ENCODE peak calls at places on chromosomes 11 and 22, in nine cellular contexts. One of them, this sample, is unnamed.

GRCh38 chr11:59857444-59858434 is 8.5 kb downstream of the TCN1 start:
- DNase-seq in activated T-cell treated with anti-CD3 and anti-CD28 coated beads, Interleukin-2, amount 50 U/mL, for 72 hours: peak; percentile 10
- DNase-seq in activated CD8-positive, alpha-beta memory T cell treated with anti-CD3 and anti-CD28 coated beads for 1 hour: no peak
- DNase-seq in brain microvascular endothelial cell: peak; percentile 9
- DNase-seq in stimulated activated CD4-positive, alpha-beta T cell treated with anti-CD3 and anti-CD28 coated beads, Interleukin-15, amount 100 ng/mL, for 24 hours: peak; percentile 9
- DNase-seq in WERI-Rb-1: no peak
- DNase-seq in stromal cell of bone marrow: no peak
- DNase-seq in lower leg skin: no peak
- DNase-seq in HT1080: peak; percentile 57
- DNase-seq in this sample: peak; percentile 62

GRCh38 chr11:65915821-65916251 is 3.0 kb downstream of the C11orf68 start:
- DNase-seq in activated T-cell treated with anti-CD3 and anti-CD28 coated beads, Interleukin-2, amount 50 U/mL, for 72 hours: no peak
- DNase-seq in activated CD8-positive, alpha-beta memory T cell treated with anti-CD3 and anti-CD28 coated beads for 1 hour: no peak
- DNase-seq in brain microvascular endothelial cell: peak; percentile 96
- DNase-seq in stimulated activated CD4-positive, alpha-beta T cell treated with anti-CD3 and anti-CD28 coated beads, Interleukin-15, amount 100 ng/mL, for 24 hours: peak; percentile 37
- DNase-seq in WERI-Rb-1: no peak
- DNase-seq in stromal cell of bone marrow: peak; percentile 96
- DNase-seq in lower leg skin: peak; percentile 86
- DNase-seq in HT1080: peak; percentile 99
- DNase-seq in this sample: peak; percentile 98

GRCh38 chr22:21055880-21056319 is 10.2 kb downstream of the LRRC74B start:
- DNase-seq in activated T-cell treated with anti-CD3 and anti-CD28 coated beads, Interleukin-2, amount 50 U/mL, for 72 hours: no peak
- DNase-seq in activated CD8-positive, alpha-beta memory T cell treated with anti-CD3 and anti-CD28 coated beads for 1 hour: no peak
- DNase-seq in brain microvascular endothelial cell: no peak
- DNase-seq in stimulated activated CD4-positive, alpha-beta T cell treated with anti-CD3 and anti-CD28 coated beads, Interleukin-15, amount 100 ng/mL, for 24 hours: peak; percentile 16
- DNase-seq in WERI-Rb-1: peak; percentile 29
- DNase-seq in stromal cell of bone marrow: no peak
- DNase-seq in lower leg skin: no peak
- DNase-seq in HT1080: no peak
- DNase-seq in this sample: no peak

GRCh38 chr11:61290905-61291690 is 4.0 kb downstream of the VWCE start:
- DNase-seq in activated T-cell treated with anti-CD3 and anti-CD28 coated beads, Interleukin-2, amount 50 U/mL, for 72 hours: no peak
- DNase-seq in activated CD8-positive, alpha-beta memory T cell treated with anti-CD3 and anti-CD28 coated beads for 1 hour: no peak
- DNase-seq in brain microvascular endothelial cell: no peak
- DNase-seq in stimulated activated CD4-positive, alpha-beta T cell treated with anti-CD3 and anti-CD28 coated beads, Interleukin-15, amount 100 ng/mL, for 24 hours: peak; percentile 32
- DNase-seq in WERI-Rb-1: no peak
- DNase-seq in stromal cell of bone marrow: no peak
- DNase-seq in lower leg skin: no peak
- DNase-seq in HT1080: no peak
- DNase-seq in this sample: no peak

GRCh38 chr11:95245038-95245437 is 14.0 kb upstream of the SESN3 start:
- DNase-seq in activated T-cell treated with anti-CD3 and anti-CD28 coated beads, Interleukin-2, amount 50 U/mL, for 72 hours: peak; percentile 31
- DNase-seq in activated CD8-positive, alpha-beta memory T cell treated with anti-CD3 and anti-CD28 coated beads for 1 hour: no peak
- DNase-seq in brain microvascular endothelial cell: peak; percentile 45
- DNase-seq in stimulated activated CD4-positive, alpha-beta T cell treated with anti-CD3 and anti-CD28 coated beads, Interleukin-15, amount 100 ng/mL, for 24 hours: peak; percentile 6
- DNase-seq in WERI-Rb-1: no peak
- DNase-seq in stromal cell of bone marrow: no peak
- DNase-seq in lower leg skin: no peak
- DNase-seq in HT1080: peak; percentile 59
- DNase-seq in this sample: peak; percentile 90

GRCh38 chr11:104968365-104968855 is at the start of gene CASP4:
- DNase-seq in activated T-cell treated with anti-CD3 and anti-CD28 coated beads, Interleukin-2, amount 50 U/mL, for 72 hours: peak; percentile 6
- DNase-seq in activated CD8-positive, alpha-beta memory T cell treated with anti-CD3 and anti-CD28 coated beads for 1 hour: no peak
- DNase-seq in brain microvascular endothelial cell: peak; percentile 32
- DNase-seq in stimulated activated CD4-positive, alpha-beta T cell treated with anti-CD3 and anti-CD28 coated beads, Interleukin-15, amount 100 ng/mL, for 24 hours: no peak
- DNase-seq in WERI-Rb-1: no peak
- DNase-seq in stromal cell of bone marrow: peak; percentile 63
- DNase-seq in lower leg skin: peak; percentile 51
- DNase-seq in HT1080: peak; percentile 75
- DNase-seq in this sample: peak; percentile 52

GRCh38 chr11:2793781-2794418 is 91.7 kb downstream of the CDKN1C start:
- DNase-seq in activated T-cell treated with anti-CD3 and anti-CD28 coated beads, Interleukin-2, amount 50 U/mL, for 72 hours: no peak
- DNase-seq in activated CD8-positive, alpha-beta memory T cell treated with anti-CD3 and anti-CD28 coated beads for 1 hour: no peak
- DNase-seq in brain microvascular endothelial cell: no peak
- DNase-seq in stimulated activated CD4-positive, alpha-beta T cell treated with anti-CD3 and anti-CD28 coated beads, Interleukin-15, amount 100 ng/mL, for 24 hours: no peak
- DNase-seq in WERI-Rb-1: peak; percentile 4
- DNase-seq in stromal cell of bone marrow: no peak
- DNase-seq in lower leg skin: no peak
- DNase-seq in HT1080: no peak
- DNase-seq in this sample: no peak

GRCh38 chr11:104003491-104003890 is 32.9 kb upstream of the DDI1 start:
- DNase-seq in activated T-cell treated with anti-CD3 and anti-CD28 coated beads, Interleukin-2, amount 50 U/mL, for 72 hours: no peak
- DNase-seq in activated CD8-positive, alpha-beta memory T cell treated with anti-CD3 and anti-CD28 coated beads for 1 hour: no peak
- DNase-seq in brain microvascular endothelial cell: peak; percentile 42
- DNase-seq in stimulated activated CD4-positive, alpha-beta T cell treated with anti-CD3 and anti-CD28 coated beads, Interleukin-15, amount 100 ng/mL, for 24 hours: no peak
- DNase-seq in WERI-Rb-1: no peak
- DNase-seq in stromal cell of bone marrow: peak; percentile 55
- DNase-seq in lower leg skin: no peak
- DNase-seq in HT1080: peak; percentile 28
- DNase-seq in this sample: peak; percentile 58